ENCODE peak calls at places on chromosomes 13 and 19, in four cellular contexts. One of them, this sample, is unnamed.

GRCh38 chr19:50723069-50723468 is at the start of gene CLEC11A:
- DNase-seq in OCI-LY7: no peak
- DNase-seq in activated T-helper 9 cell treated with anti-CD3 and anti-CD28 coated beads, Interleukin-2, amount 50 U/mL, for 16 hours: no peak
- DNase-seq in Calu3: no peak
- DNase-seq in this sample: no peak

GRCh38 chr19:6318772-6319171 is 14.6 kb downstream of the ACER1 start:
- DNase-seq in OCI-LY7: no peak
- DNase-seq in activated T-helper 9 cell treated with anti-CD3 and anti-CD28 coated beads, Interleukin-2, amount 50 U/mL, for 16 hours: no peak
- DNase-seq in Calu3: no peak
- DNase-seq in this sample: no peak

GRCh38 chr13:27170521-27171243 is 929 bp downstream of the USP12 start:
- DNase-seq in OCI-LY7: peak; percentile 50
- DNase-seq in activated T-helper 9 cell treated with anti-CD3 and anti-CD28 coated beads, Interleukin-2, amount 50 U/mL, for 16 hours: peak; percentile 16
- DNase-seq in Calu3: no peak
- DNase-seq in this sample: peak; percentile 33

GRCh38 chr19:17352608-17353280 is 15.4 kb downstream of the GTPBP3 start:
- DNase-seq in OCI-LY7: no peak
- DNase-seq in activated T-helper 9 cell treated with anti-CD3 and anti-CD28 coated beads, Interleukin-2, amount 50 U/mL, for 16 hours: no peak
- DNase-seq in Calu3: no peak
- DNase-seq in this sample: no peak

GRCh38 chr13:60627071-60627686 is 230.2 kb downstream of the TDRD3 start:
- DNase-seq in OCI-LY7: peak; percentile 37
- DNase-seq in activated T-helper 9 cell treated with anti-CD3 and anti-CD28 coated beads, Interleukin-2, amount 50 U/mL, for 16 hours: no peak
- DNase-seq in Calu3: peak; percentile 8
- DNase-seq in this sample: peak; percentile 49

GRCh38 chr19:18416778-18417249 is 2.4 kb upstream of the SSBP4 start:
- DNase-seq in OCI-LY7: no peak
- DNase-seq in activated T-helper 9 cell treated with anti-CD3 and anti-CD28 coated beads, Interleukin-2, amount 50 U/mL, for 16 hours: peak; percentile 55
- DNase-seq in Calu3: peak; percentile 80
- DNase-seq in this sample: peak; percentile 87

GRCh38 chr19:17522988-17523872 is 11.8 kb downstream of the PGLS start:
- DNase-seq in OCI-LY7: peak; percentile 97
- DNase-seq in activated T-helper 9 cell treated with anti-CD3 and anti-CD28 coated beads, Interleukin-2, amount 50 U/mL, for 16 hours: no peak
- DNase-seq in Calu3: no peak
- DNase-seq in this sample: peak; percentile 91

GRCh38 chr13:33053397-33054066 is 37.3 kb downstream of the KL start:
- DNase-seq in OCI-LY7: no peak
- DNase-seq in activated T-helper 9 cell treated with anti-CD3 and anti-CD28 coated beads, Interleukin-2, amount 50 U/mL, for 16 hours: no peak
- DNase-seq in Calu3: no peak
- DNase-seq in this sample: no peak

GRCh38 chr19:55526216-55527196 is 10.4 kb downstream of the SBK2 start:
- DNase-seq in OCI-LY7: no peak
- DNase-seq in activated T-helper 9 cell treated with anti-CD3 and anti-CD28 coated beads, Interleukin-2, amount 50 U/mL, for 16 hours: no peak
- DNase-seq in Calu3: peak; percentile 81
- DNase-seq in this sample: peak; percentile 86

GRCh38 chr13:35785563-35786327 is 309.3 kb upstream of the MAB21L1 start:
- DNase-seq in OCI-LY7: no peak
- DNase-seq in activated T-helper 9 cell treated with anti-CD3 and anti-CD28 coated beads, Interleukin-2, amount 50 U/mL, for 16 hours: no peak
- DNase-seq in Calu3: no peak
- DNase-seq in this sample: no peak